ENCODE peak calls at places on chromosomes 16 and 17, in eight cellular contexts. One of them, this sample, is unnamed.

GRCh38 chr16:84406006-84406963 is 37.9 kb downstream of the ATP2C2 start:
- DNase-seq in smooth muscle cell of the brain vasculature: no peak
- DNase-seq in GM10248: no peak
- DNase-seq in body of pancreas: no peak
- DNase-seq in sciatic nerve: no peak
- DNase-seq in AG20443: no peak
- DNase-seq in HEK293T: no peak
- DNase-seq in RPMI8226: no peak
- DNase-seq in this sample: no peak

GRCh38 chr17:44354582-44355309 is 8.9 kb downstream of the FAM171A2 start:
- DNase-seq in smooth muscle cell of the brain vasculature: no peak
- DNase-seq in GM10248: peak
- DNase-seq in body of pancreas: peak
- DNase-seq in sciatic nerve: no peak
- DNase-seq in AG20443: peak
- DNase-seq in HEK293T: no peak
- DNase-seq in RPMI8226: peak
- DNase-seq in this sample: no peak

GRCh38 chr16:81940781-81941560 is 70.3 kb downstream of the SDR42E1 start:
- DNase-seq in smooth muscle cell of the brain vasculature: peak
- DNase-seq in GM10248: no peak
- DNase-seq in body of pancreas: no peak
- DNase-seq in sciatic nerve: no peak
- DNase-seq in AG20443: peak
- DNase-seq in HEK293T: no peak
- DNase-seq in RPMI8226: no peak
- DNase-seq in this sample: peak

GRCh38 chr16:68291227-68291626 is 19.5 kb downstream of the SLC7A6OS start:
- DNase-seq in smooth muscle cell of the brain vasculature: no peak
- DNase-seq in GM10248: no peak
- DNase-seq in body of pancreas: no peak
- DNase-seq in sciatic nerve: no peak
- DNase-seq in AG20443: no peak
- DNase-seq in HEK293T: no peak
- DNase-seq in RPMI8226: no peak
- DNase-seq in this sample: no peak

GRCh38 chr17:51351890-51352289 is 91.5 kb downstream of the UTP18 start:
- DNase-seq in smooth muscle cell of the brain vasculature: no peak
- DNase-seq in GM10248: no peak
- DNase-seq in body of pancreas: peak
- DNase-seq in sciatic nerve: peak
- DNase-seq in AG20443: peak
- DNase-seq in HEK293T: no peak
- DNase-seq in RPMI8226: no peak
- DNase-seq in this sample: peak

GRCh38 chr16:19245326-19245925 is 40.1 kb upstream of the CLEC19A start:
- DNase-seq in smooth muscle cell of the brain vasculature: no peak
- DNase-seq in GM10248: no peak
- DNase-seq in body of pancreas: peak
- DNase-seq in sciatic nerve: no peak
- DNase-seq in AG20443: no peak
- DNase-seq in HEK293T: no peak
- DNase-seq in RPMI8226: peak
- DNase-seq in this sample: no peak

GRCh38 chr16:23795369-23795768 is 40.4 kb upstream of the PRKCB start:
- DNase-seq in smooth muscle cell of the brain vasculature: no peak
- DNase-seq in GM10248: no peak
- DNase-seq in body of pancreas: no peak
- DNase-seq in sciatic nerve: no peak
- DNase-seq in AG20443: no peak
- DNase-seq in HEK293T: no peak
- DNase-seq in RPMI8226: no peak
- DNase-seq in this sample: no peak

GRCh38 chr17:79838541-79839274 is 532 bp downstream of the CBX4 start:
- DNase-seq in smooth muscle cell of the brain vasculature: no peak
- DNase-seq in GM10248: peak
- DNase-seq in body of pancreas: peak
- DNase-seq in sciatic nerve: peak
- DNase-seq in AG20443: peak
- DNase-seq in HEK293T: peak
- DNase-seq in RPMI8226: peak
- DNase-seq in this sample: peak

GRCh38 chr17:57279432-57279831 is 23.1 kb downstream of the MSI2 start:
- DNase-seq in smooth muscle cell of the brain vasculature: no peak
- DNase-seq in GM10248: no peak
- DNase-seq in body of pancreas: no peak
- DNase-seq in sciatic nerve: no peak
- DNase-seq in AG20443: no peak
- DNase-seq in HEK293T: no peak
- DNase-seq in RPMI8226: no peak
- DNase-seq in this sample: peak

GRCh38 chr17:46039592-46040186 is 40.6 kb downstream of the STH start:
- DNase-seq in smooth muscle cell of the brain vasculature: no peak
- DNase-seq in GM10248: no peak
- DNase-seq in body of pancreas: peak
- DNase-seq in sciatic nerve: no peak
- DNase-seq in AG20443: no peak
- DNase-seq in HEK293T: no peak
- DNase-seq in RPMI8226: no peak
- DNase-seq in this sample: no peak

GRCh38 chr17:33258291-33258690 is 34.8 kb downstream of the ASIC2 start:
- DNase-seq in smooth muscle cell of the brain vasculature: no peak
- DNase-seq in GM10248: no peak
- DNase-seq in body of pancreas: no peak
- DNase-seq in sciatic nerve: no peak
- DNase-seq in AG20443: no peak
- DNase-seq in HEK293T: no peak
- DNase-seq in RPMI8226: no peak
- DNase-seq in this sample: no peak